ENCODE peak calls at places on chromosome 20, in ten cellular contexts. A, E, X, O, K, H, U, F, W and S are unnamed samples.

GRCh38 chr20:34791289-34792020 is 34.0 kb downstream of the NCOA6 start:
- DNase-seq in A (peak; percentile 67), E (peak; percentile 20), X (no peak), O (no peak), K (peak; percentile 75), H (peak; percentile 42), U (peak; percentile 28), F (no peak), W (peak; percentile 50), S (no peak)

GRCh38 chr20:45073182-45073581 is 27.7 kb downstream of the KCNS1 start:
- DNase-seq in A (no peak), E (no peak), X (no peak), O (no peak), K (no peak), H (peak; percentile 69), U (peak; percentile 57), F (no peak), W (no peak), S (no peak)

GRCh38 chr20:36252511-36252910 is 16.2 kb downstream of the AAR2 start:
- DNase-seq in A (no peak), E (no peak), X (no peak), O (no peak), K (no peak), H (no peak), U (no peak), F (no peak), W (no peak), S (no peak)

GRCh38 chr20:25046181-25046641 is 11.7 kb downstream of the ACSS1 start:
- DNase-seq in A (no peak), E (no peak), X (no peak), O (no peak), K (no peak), H (no peak), U (no peak), F (no peak), W (no peak), S (no peak)

GRCh38 chr20:8234580-8234979 is 102.5 kb downstream of the PLCB1 start:
- DNase-seq in A (no peak), E (no peak), X (no peak), O (no peak), K (no peak), H (no peak), U (no peak), F (no peak), W (no peak), S (no peak)

GRCh38 chr20:22830138-22830537 is 205.0 kb upstream of the SSTR4 start:
- DNase-seq in A (no peak), E (no peak), X (no peak), O (no peak), K (no peak), H (no peak), U (no peak), F (no peak), W (no peak), S (no peak)

GRCh38 chr20:34310481-34311117 is 7.4 kb upstream of the AHCY start:
- DNase-seq in A (no peak), E (no peak), X (peak; percentile 49), O (no peak), K (no peak), H (no peak), U (no peak), F (no peak), W (no peak), S (no peak)

GRCh38 chr20:13736792-13737191 is 47.9 kb downstream of the ESF1 start:
- DNase-seq in A (peak; percentile 81), E (no peak), X (no peak), O (no peak), K (peak; percentile 83), H (peak; percentile 79), U (peak; percentile 80), F (no peak), W (no peak), S (no peak)

GRCh38 chr20:41173791-41174341 is 36.5 kb downstream of the PLCG1 start:
- DNase-seq in A (no peak), E (no peak), X (no peak), O (no peak), K (no peak), H (no peak), U (no peak), F (no peak), W (no peak), S (no peak)

GRCh38 chr20:20802328-20802727 is 89.9 kb upstream of the RALGAPA2 start:
- DNase-seq in A (no peak), E (no peak), X (no peak), O (peak; percentile 11), K (no peak), H (no peak), U (no peak), F (no peak), W (no peak), S (no peak)

GRCh38 chr20:17768267-17768666 is 68.5 kb downstream of the BANF2 start:
- DNase-seq in A (no peak), E (no peak), X (no peak), O (no peak), K (no peak), H (no peak), U (no peak), F (no peak), W (no peak), S (no peak)

GRCh38 chr20:59807909-59808728 is 125.3 kb downstream of the SYCP2 start:
- DNase-seq in A (no peak), E (no peak), X (no peak), O (no peak), K (no peak), H (no peak), U (no peak), F (no peak), W (no peak), S (no peak)

DNA sequence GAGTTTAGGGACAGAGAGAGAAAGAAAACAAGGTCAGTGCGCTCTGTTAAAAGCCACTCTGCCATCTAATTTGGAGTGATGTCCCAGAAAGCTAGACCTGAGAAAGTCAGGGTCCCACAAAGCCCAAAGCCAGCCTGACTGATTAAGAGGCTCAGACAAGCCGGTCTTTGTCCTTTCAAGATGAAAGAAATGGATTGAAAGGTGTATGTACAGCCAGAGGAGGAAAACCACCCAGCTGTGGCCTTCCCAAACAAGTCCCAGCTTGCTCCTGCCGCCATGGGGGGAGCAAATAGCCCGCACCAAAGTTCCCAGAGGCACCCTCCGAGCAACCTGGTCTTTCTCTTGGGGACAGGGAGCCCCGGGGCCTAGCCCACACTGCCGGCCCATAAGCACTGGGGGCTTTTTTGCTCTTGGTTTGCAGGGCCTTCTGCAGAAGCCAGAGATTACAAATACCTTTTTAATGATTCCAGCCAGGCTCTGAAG is 3.3 kb downstream of the BMP7 start:
- DNase-seq in A (no peak), E (no peak), X (no peak), O (no peak), K (no peak), H (no peak), U (no peak), F (no peak), W (no peak), S (no peak)
- H3K4me3 ChIP-seq in A (no peak overlapping the region), E (peak overlapping the region; percentile 88), X (no peak overlapping the region), O (no peak overlapping the region), K (no peak overlapping the region), H (no peak overlapping the region), U (no peak overlapping the region), F (peak overlapping the region; percentile 85), W (no peak overlapping the region), S (no peak overlapping the region)

DNA sequence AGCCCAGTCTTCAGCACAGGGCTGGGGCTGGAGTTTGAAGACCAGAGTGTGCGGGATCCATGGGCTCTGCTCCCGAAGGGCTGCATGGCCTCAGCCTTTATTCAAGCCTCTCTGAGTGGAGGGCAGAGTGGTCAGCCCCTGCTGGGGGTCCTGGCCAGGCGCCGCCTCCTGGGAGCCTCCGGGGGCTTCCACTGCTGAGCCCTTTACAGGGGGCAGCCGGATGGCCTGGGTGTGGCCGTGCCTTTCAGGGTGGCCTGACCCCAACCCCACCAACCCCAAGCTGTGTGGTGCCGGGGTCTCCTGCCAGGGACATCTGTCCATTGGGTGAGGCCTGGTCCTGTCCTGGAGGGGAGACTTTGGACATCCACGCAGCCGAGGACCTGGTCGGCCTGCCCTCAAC is 76.0 kb upstream of the SLCO4A1 start:
- DNase-seq in A (no peak), E (no peak), X (no peak), O (no peak), K (no peak), H (no peak), U (no peak), F (no peak), W (no peak), S (no peak)
- H3K27ac ChIP-seq in A (no peak overlapping the region), E (no peak overlapping the region), X (no peak overlapping the region), O (no peak overlapping the region), K (no peak overlapping the region), H (no peak overlapping the region), U (no peak overlapping the region), F (no peak overlapping the region), W (no peak overlapping the region), S (no peak overlapping the region)

GRCh38 chr20:62951896-62952372 is 575 bp upstream of the SLC17A9 start:
- DNase-seq in A (no peak), E (no peak), X (no peak), O (no peak), K (no peak), H (no peak), U (no peak), F (no peak), W (no peak), S (no peak)
- H3K4me2 ChIP-seq in A (no peak overlapping the region), E (peak overlapping the region; percentile 82), X (peak overlapping the region; percentile 51), O (peak overlapping the region; percentile 70), K (peak overlapping the region; percentile 24), H (no peak overlapping the region), U (peak overlapping the region; percentile 50), F (no peak overlapping the region), W (no peak overlapping the region), S (no peak overlapping the region)

DNA sequence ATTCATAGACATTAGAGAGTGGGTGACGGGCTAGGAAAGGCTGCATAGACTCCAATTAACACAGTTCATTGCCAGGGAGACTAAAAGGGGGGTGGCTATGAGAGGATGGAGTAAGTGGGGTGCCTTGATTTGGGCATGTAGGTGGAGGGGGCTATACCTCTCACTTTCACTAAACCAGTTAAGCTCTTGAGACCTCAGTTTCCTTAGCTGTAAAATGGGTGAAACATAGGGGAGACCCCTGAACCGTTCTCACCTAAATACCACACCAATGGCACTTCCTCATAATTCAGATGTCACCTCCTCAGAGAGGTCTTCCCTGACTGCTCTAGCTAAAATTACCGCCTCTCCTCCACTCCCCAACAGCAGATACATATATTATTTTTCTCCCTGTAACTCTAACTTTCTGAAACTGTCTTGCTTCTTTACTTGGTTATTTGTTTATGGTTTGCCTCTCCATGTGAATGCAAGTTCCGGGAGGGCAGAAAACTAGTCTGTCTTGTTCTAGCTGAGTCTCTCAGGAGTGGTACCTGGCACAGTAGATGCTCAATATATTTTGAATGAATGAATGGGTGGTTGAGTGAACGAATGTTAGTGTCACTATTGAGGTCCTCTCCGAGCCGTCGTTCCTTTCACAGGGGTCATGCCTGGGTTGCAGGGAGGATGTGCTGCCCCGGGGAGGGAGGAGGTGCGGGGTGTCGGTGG is 615 bp upstream of the EYA2 start:
- DNase-seq in A (no peak), E (no peak), X (no peak), O (no peak), K (no peak), H (no peak), U (no peak), F (no peak), W (peak; percentile 29), S (no peak)
- H3K4me3 ChIP-seq in A (peak overlapping the region; percentile 83), E (peak overlapping the region; percentile 83), X (peak overlapping the region; percentile 79), O (no peak overlapping the region), K (peak overlapping the region; percentile 24), H (no peak overlapping the region), U (no peak overlapping the region), F (no peak overlapping the region), W (no peak overlapping the region), S (no peak overlapping the region)